ENCODE peak calls at places on chromosomes 16 and 17, in nine cellular contexts. I, L, A, O, F, H, G, N and T are unnamed samples.

GRCh38 chr16:76194621-76195015 is 82.6 kb upstream of the CNTNAP4 start:
- DNase-seq in I (peak; percentile 86), L (no peak), A (no peak), O (no peak), F (peak; percentile 59), H (no peak), G (no peak), N (no peak), T (no peak)

GRCh38 chr16:71354156-71354555 is 4.4 kb upstream of the CALB2 start:
- DNase-seq in I (no peak), L (no peak), A (no peak), O (no peak), F (no peak), H (no peak), G (no peak), N (no peak), T (no peak)

GRCh38 chr16:23182206-23182674 is 305 bp upstream of the SCNN1G start:
- DNase-seq in I (peak; percentile 27), L (peak; percentile 80), A (peak; percentile 65), O (peak; percentile 96), F (peak; percentile 1), H (peak; percentile 70), G (peak; percentile 58), N (peak; percentile 52), T (peak; percentile 24)

GRCh38 chr17:2613089-2613808 is 19.8 kb downstream of the PAFAH1B1 start:
- DNase-seq in I (no peak), L (no peak), A (no peak), O (no peak), F (no peak), H (no peak), G (no peak), N (no peak), T (no peak)

GRCh38 chr16:12188674-12189249 is 212.2 kb downstream of the SNX29 start:
- DNase-seq in I (no peak), L (no peak), A (no peak), O (no peak), F (peak; percentile 26), H (no peak), G (no peak), N (no peak), T (no peak)

GRCh38 chr17:45413498-45413923 is 19.2 kb downstream of the ARHGAP27 start:
- DNase-seq in I (no peak), L (no peak), A (no peak), O (no peak), F (no peak), H (no peak), G (no peak), N (no peak), T (no peak)

GRCh38 chr17:29575511-29576213 is 7.2 kb downstream of the TP53I13 start:
- DNase-seq in I (no peak), L (no peak), A (no peak), O (no peak), F (no peak), H (no peak), G (no peak), N (peak; percentile 35), T (no peak)

GRCh38 chr17:45009676-45010467 is 41.6 kb downstream of the DCAKD start:
- DNase-seq in I (no peak), L (no peak), A (no peak), O (no peak), F (no peak), H (no peak), G (no peak), N (no peak), T (no peak)

GRCh38 chr16:11639925-11640899 is 28.0 kb upstream of the SNN start:
- DNase-seq in I (peak; percentile 94), L (peak; percentile 86), A (no peak), O (no peak), F (peak; percentile 85), H (no peak), G (no peak), N (peak; percentile 53), T (no peak)

GRCh38 chr16:68356249-68356918 is 45.6 kb downstream of the PRMT7 start:
- DNase-seq in I (peak; percentile 34), L (no peak), A (peak; percentile 62), O (no peak), F (peak; percentile 30), H (no peak), G (peak; percentile 48), N (no peak), T (no peak)

GRCh38 chr17:82984751-82985435 is 94.5 kb upstream of the METRNL start:
- DNase-seq in I (no peak), L (no peak), A (no peak), O (no peak), F (no peak), H (no peak), G (no peak), N (no peak), T (no peak)

GRCh38 chr17:43183921-43184320 is 12.9 kb downstream of the NBR1 start:
- DNase-seq in I (no peak), L (no peak), A (no peak), O (no peak), F (no peak), H (no peak), G (no peak), N (no peak), T (no peak)

GRCh38 chr16:9300252-9300651 is 208.8 kb downstream of the HAPSTR1 start:
- DNase-seq in I (no peak), L (no peak), A (no peak), O (no peak), F (no peak), H (no peak), G (no peak), N (no peak), T (no peak)

GRCh38 chr17:16419074-16419928 is 3.9 kb downstream of the TRPV2 start:
- DNase-seq in I (peak; percentile 93), L (peak; percentile 92), A (peak; percentile 11), O (no peak), F (peak; percentile 88), H (no peak), G (no peak), N (no peak), T (no peak)

GRCh38 chr17:74513987-74514631 is 17.2 kb downstream of the CD300LB start:
- DNase-seq in I (peak; percentile 61), L (no peak), A (peak; percentile 44), O (no peak), F (peak; percentile 41), H (no peak), G (peak; percentile 43), N (no peak), T (peak; percentile 27)

GRCh38 chr16:15874745-15875314 is 13.6 kb downstream of the CEP20 start:
- DNase-seq in I (peak; percentile 68), L (peak; percentile 50), A (no peak), O (no peak), F (peak; percentile 57), H (peak; percentile 23), G (no peak), N (no peak), T (peak; percentile 33)